ENCODE peak calls at places on chromosomes 13 and 19, in seven cellular contexts. J is Caco-2, O is IMR-90, E is psoas muscle, K is mammary epithelial cell, H is AG04450, V is prostate gland. T is an unnamed sample.

GRCh38 chr13:67228909-67229308 is 1.2 kb downstream of the PCDH9 start:
- DNase-seq in J (no peak), H (no peak), O (peak), V (no peak), K (no peak), E (no peak), T (peak)

GRCh38 chr13:27534976-27535370 is 84.6 kb upstream of the MTIF3 start:
- DNase-seq in H (no peak), V (no peak), K (no peak), E (no peak), J (no peak), O (no peak), T (no peak)

GRCh38 chr19:29107831-29108230 is 105.1 kb downstream of the UQCRFS1 start:
- DNase-seq in J (no peak), V (no peak), H (no peak), E (no peak), K (no peak), O (no peak), T (no peak)

GRCh38 chr19:4922530-4923378 is 13.5 kb downstream of the UHRF1 start:
- DNase-seq in J (no peak), O (no peak), K (no peak), V (no peak), H (no peak), E (no peak), T (no peak)

GRCh38 chr13:94400874-94401273 is 78.6 kb downstream of the DCT start:
- DNase-seq in H (no peak), E (no peak), V (no peak), O (no peak), K (no peak), J (no peak), T (no peak)

GRCh38 chr13:99905224-99905623 is 66.3 kb downstream of the ZIC5 start:
- DNase-seq in K (no peak), E (no peak), J (no peak), V (no peak), H (no peak), O (no peak), T (no peak)

GRCh38 chr13:48235100-48235813 is 2.3 kb downstream of the ITM2B start:
- DNase-seq in E (no peak), V (peak), K (peak), H (no peak), O (peak), J (no peak), T (no peak)

GRCh38 chr19:41426952-41427646 is at the start of gene B3GNT8:
- DNase-seq in H (peak), K (peak), E (peak), O (peak), J (peak), V (peak), T (peak)

GRCh38 chr19:44949550-44949949 is 3.7 kb downstream of the APOC2 start:
- DNase-seq in K (no peak), H (no peak), V (no peak), E (no peak), O (no peak), J (no peak), T (no peak)

GRCh38 chr13:100301418-100301817 is 212.5 kb downstream of the PCCA start:
- DNase-seq in O (no peak), E (no peak), H (no peak), V (no peak), K (peak), J (no peak), T (peak)

GRCh38 chr19:47779524-47780214 is 1.2 kb downstream of the SELENOW start:
- DNase-seq in K (no peak), J (no peak), O (no peak), V (peak), E (peak), H (no peak), T (no peak)

GRCh38 chr13:83796364-83796763 is 85.9 kb downstream of the SLITRK1 start:
- DNase-seq in V (no peak), O (no peak), E (no peak), K (no peak), J (no peak), H (no peak), T (no peak)

GRCh38 chr13:78981913-78982312 is 323.0 kb upstream of the OBI1 start:
- DNase-seq in J (no peak), V (no peak), E (no peak), H (no peak), K (no peak), O (no peak), T (no peak)
- TF ChIP-seq CTCF in J (no peak), V (no peak), E (no peak), H (no peak), K (no peak), O (no peak), T (no peak)

GRCh38 chr13:60384911-60385310 is 12.1 kb upstream of the TDRD3 start:
- DNase-seq in V (no peak), O (no peak), H (no peak), J (no peak), E (no peak), K (no peak), T (no peak)

GRCh38 chr13:60392136-60392535 is 4.9 kb upstream of the TDRD3 start:
- DNase-seq in V (no peak), E (no peak), H (no peak), K (no peak), J (peak), O (no peak), T (no peak)

DNA sequence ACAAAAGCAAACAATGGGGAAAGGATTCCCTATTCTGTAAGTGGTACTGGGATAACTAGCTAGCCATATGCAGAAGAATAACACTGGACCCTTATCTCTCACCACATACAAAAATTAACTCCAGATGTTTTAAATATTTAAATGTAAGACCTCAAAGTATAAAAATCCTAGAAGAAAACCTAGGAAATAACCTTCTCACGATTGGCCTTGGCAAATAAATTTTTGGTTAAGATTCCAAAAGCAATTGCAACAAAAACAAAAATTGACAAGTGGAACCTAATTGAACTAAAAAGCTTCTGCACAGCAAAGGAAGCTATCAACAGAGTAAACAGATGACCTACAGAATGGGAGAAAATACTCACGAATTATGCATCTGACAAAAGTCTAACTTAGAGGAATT is 10.8 kb upstream of the TDRD3 start:
- DNase-seq in V (no peak), K (no peak), O (no peak), J (no peak), H (no peak), E (no peak), T (no peak)
- H3K4me3 ChIP-seq in V (no peak), K (no peak), O (no peak), J (no peak), H (no peak), E (no peak), T (no peak)

GRCh38 chr13:38535271-38535670 is 151.6 kb upstream of the FREM2 start:
- DNase-seq in J (no peak), V (no peak), O (no peak), E (no peak), K (no peak), H (no peak), T (no peak)

GRCh38 chr13:38527140-38527539 is 159.7 kb upstream of the FREM2 start:
- DNase-seq in H (no peak), V (no peak), O (no peak), J (no peak), E (no peak), K (no peak), T (no peak)

GRCh38 chr13:38530492-38530891 is 156.4 kb upstream of the FREM2 start:
- DNase-seq in J (no peak), K (peak), E (no peak), H (no peak), V (no peak), O (peak), T (peak)
- TF ChIP-seq CTCF in J (peak), K (peak), E (peak), H (no peak), V (no peak), O (peak), T (peak)

GRCh38 chr19:6743714-6744380 is 4.4 kb downstream of the TRIP10 start:
- DNase-seq in J (no peak), V (no peak), O (peak), K (no peak), E (no peak), H (no peak), T (peak)
- H3K4me3 ChIP-seq in J (no peak), V (no peak), O (no peak), K (no peak), E (peak), H (peak), T (peak)

DNA sequence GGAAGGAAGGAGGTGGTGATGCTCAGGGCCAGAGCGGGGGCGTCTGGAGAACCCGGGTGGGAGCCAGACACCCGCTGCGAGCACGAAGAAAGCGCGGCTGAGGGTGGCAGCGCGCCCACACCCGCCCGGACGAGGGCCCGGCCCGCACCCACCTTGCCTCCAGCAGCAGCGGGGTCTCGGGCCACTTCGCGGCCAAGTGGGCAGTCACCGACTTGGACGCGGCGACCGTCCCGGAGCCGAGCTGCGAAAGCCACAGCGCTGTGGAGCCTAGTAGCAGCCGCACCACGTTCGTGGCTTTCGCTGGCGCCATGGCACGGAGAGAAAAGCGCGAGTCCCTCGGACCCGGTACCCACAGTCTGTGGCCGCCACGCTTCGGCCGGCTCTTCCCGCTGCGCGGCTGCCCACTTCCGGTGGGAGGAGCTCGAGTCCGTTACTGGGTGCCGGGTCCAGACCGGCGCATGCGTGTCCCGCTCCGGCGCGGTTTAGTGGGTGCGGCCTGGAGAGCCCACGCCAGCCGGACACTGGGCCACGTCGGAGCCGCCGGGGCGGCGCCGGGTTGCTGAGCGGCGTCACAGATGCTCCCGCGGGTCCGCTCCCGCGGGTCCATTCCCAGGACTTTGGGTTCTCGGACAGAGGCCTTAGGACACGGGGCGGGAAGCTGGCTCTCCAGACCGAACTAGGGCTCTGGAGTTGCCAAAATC is at the start of gene UGGT2:
- DNase-seq in V (peak), E (peak), O (peak), K (peak), H (peak), J (peak), T (peak)
- TF ChIP-seq CTCF in V (no peak), E (no peak), O (no peak), K (no peak), H (no peak), J (no peak), T (no peak)

DNA sequence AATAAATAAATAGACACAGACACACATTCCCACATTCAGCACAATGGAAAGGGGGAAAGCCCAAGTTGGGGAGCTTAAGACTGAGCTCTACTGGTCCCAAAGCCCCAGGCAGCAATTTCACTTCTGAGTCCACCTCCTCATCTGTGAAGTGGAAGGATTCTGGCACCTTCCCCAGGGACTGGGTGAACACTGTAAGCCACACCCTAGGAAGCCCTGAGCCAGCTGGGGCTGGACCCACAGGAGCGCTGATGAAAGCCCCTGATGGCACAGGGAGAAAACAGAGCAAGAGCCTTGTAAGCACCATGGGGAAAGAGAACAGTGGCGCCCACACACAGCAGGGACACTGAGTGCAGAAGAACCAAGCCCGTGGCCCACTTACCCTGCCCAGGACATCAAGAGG is 37.8 kb downstream of the EPS15L1 start:
- DNase-seq in O (no peak), E (no peak), J (no peak), V (no peak), K (no peak), H (no peak), T (no peak)
- H3K4me3 ChIP-seq in O (no peak), E (no peak), J (no peak), V (no peak), K (no peak), H (no peak), T (no peak)

DNA sequence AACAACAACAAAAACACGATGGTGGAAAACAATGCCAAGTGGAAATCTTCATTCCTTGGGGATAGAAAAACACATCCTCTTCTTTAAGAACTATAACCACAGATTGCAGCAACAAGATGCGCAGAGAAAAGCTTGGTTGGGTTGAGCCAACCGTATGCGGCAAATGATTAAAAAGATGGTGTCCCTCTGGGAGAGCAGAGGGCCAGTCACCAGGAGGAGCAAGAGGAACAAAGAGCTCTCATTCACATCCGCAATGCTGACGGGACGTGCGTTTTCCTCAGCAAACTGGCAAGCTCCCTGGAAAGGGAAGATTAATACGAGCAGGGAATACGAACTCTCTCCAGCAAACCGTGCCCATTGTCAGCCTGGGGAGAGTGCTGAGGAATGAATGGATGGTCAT is 141.6 kb downstream of the KATNAL1 start:
- DNase-seq in K (no peak), J (no peak), O (no peak), H (no peak), E (peak), V (no peak), T (peak)
- TF ChIP-seq CTCF in K (no peak), J (no peak), O (no peak), H (no peak), E (no peak), V (no peak), T (no peak)

GRCh38 chr19:15641901-15642491 is 1.3 kb downstream of the CYP4F3 start:
- DNase-seq in J (no peak), O (no peak), H (no peak), E (no peak), V (no peak), K (no peak), T (no peak)

GRCh38 chr19:15643387-15643786 is 2.7 kb downstream of the CYP4F3 start:
- DNase-seq in H (no peak), E (no peak), K (no peak), O (no peak), J (no peak), V (no peak), T (no peak)

GRCh38 chr19:15642807-15643206 is 2.1 kb downstream of the CYP4F3 start:
- DNase-seq in J (no peak), H (no peak), O (no peak), K (no peak), E (no peak), V (no peak), T (no peak)

GRCh38 chr19:15640294-15640903 is at the start of gene CYP4F3:
- DNase-seq in O (no peak), J (no peak), K (peak), V (peak), E (no peak), H (no peak), T (no peak)

GRCh38 chr19:15640904-15641597 is 354 bp downstream of the CYP4F3 start:
- DNase-seq in K (peak), E (no peak), J (no peak), H (no peak), V (no peak), O (no peak), T (no peak)
- H3K4me3 ChIP-seq in K (no peak), E (no peak), J (no peak), H (no peak), V (no peak), O (no peak), T (no peak)

DNA sequence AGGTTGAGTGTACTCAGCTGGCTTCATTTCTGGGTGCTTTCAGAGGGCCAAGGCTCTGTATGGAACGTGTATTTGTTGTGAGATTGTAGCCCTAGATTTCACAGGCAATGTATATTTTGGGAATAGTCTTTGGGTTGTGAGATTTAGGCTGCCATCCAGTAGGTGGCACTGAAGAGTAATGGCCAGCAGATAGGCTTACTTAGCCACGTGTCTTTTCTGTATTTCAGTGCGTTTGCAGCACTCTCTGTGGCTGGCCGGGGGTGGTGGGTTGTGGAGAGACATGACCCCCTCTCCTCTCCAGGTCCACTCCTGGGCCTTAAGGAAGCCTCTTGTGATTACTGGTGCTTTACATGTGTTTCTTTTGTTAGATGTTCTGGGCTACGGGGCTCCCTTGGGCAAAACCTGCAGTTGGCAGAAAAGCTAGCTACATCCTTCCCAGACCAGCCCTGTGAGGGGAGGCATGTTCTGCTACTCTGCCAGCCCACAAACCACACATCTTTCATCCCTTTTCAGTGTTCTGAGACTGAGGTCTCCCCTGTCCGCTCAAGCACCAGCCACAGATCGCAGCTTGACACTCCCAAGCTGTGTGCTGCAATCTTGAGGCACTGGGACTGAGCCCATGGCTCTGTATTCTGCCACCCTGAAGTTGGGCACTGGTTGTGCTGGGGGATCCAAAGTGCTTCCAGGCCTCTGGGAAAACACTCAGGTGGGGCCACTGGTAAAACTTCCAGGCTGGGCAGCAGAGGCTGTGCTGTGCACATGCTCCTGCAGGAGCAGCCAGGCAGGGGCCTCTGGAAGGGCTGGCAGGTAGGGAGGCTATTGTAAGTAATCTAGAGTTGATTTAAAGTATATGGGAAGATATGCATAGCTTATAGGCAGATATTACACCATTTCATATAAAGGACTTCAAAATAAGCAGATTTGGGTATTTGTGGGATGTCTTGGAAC is 1096.8 kb upstream of the PCDH20 start:
- DNase-seq in H (peak), O (peak), E (no peak), J (peak), V (no peak), K (no peak), T (peak)
- TF ChIP-seq CTCF in H (peak), O (peak), E (peak), J (peak), V (no peak), K (peak), T (peak)

T was measured in fibroblast of mammary gland.